ENCODE peak calls at places on chromosome 5, in six cellular contexts. O is Calu3, G is choroid plexus epithelial cell, W is activated B cell treated with CpG ODN at 0.5 μM for 24 hours, S is coronary artery, Y is fibroblast of lung. C is an unnamed sample.

GRCh38 chr5:163889369-163889768 is 383.9 kb downstream of the MAT2B start:
- DNase-seq in O (no peak), Y (peak), S (no peak), G (peak), W (no peak), C (no peak)

GRCh38 chr5:16934669-16935068 is 1.4 kb downstream of the MYO10 start:
- DNase-seq in O (no peak), S (no peak), W (no peak), G (peak), Y (peak), C (no peak)

GRCh38 chr5:159405611-159406031 is 75.3 kb upstream of the IL12B start:
- DNase-seq in W (peak), Y (peak), S (no peak), O (no peak), G (no peak), C (no peak)

GRCh38 chr5:83476470-83476817 is 4.9 kb downstream of the VCAN start:
- DNase-seq in S (no peak), W (no peak), O (no peak), G (no peak), Y (no peak), C (no peak)

GRCh38 chr5:58958701-58959100 is 375.8 kb downstream of the RAB3C start:
- DNase-seq in Y (no peak), G (no peak), S (no peak), O (no peak), W (no peak), C (no peak)

GRCh38 chr5:95959051-95959963 is 2.3 kb downstream of the ELL2 start:
- DNase-seq in G (peak), S (no peak), Y (peak), O (peak), W (no peak), C (no peak)

GRCh38 chr5:125295405-125295872 is 549.0 kb upstream of the ZNF608 start:
- DNase-seq in Y (peak), S (no peak), W (no peak), G (peak), O (no peak), C (no peak)

GRCh38 chr5:153959134-153959957 is 79.4 kb downstream of the FAM114A2 start:
- DNase-seq in G (peak), S (no peak), W (no peak), O (no peak), Y (peak), C (no peak)

GRCh38 chr5:86866036-86866435 is 248.3 kb downstream of the COX7C start:
- DNase-seq in S (no peak), O (no peak), W (no peak), Y (no peak), G (no peak), C (no peak)

GRCh38 chr5:69498384-69498783 is 5.8 kb downstream of the OCLN start:
- DNase-seq in W (no peak), S (no peak), O (peak), Y (peak), G (no peak), C (no peak)

GRCh38 chr5:139147743-139148079 is 50.5 kb downstream of the SIL1 start:
- DNase-seq in Y (peak), G (peak), O (no peak), S (no peak), W (no peak), C (no peak)

GRCh38 chr5:143155445-143155844 is 248.0 kb downstream of the NR3C1 start:
- DNase-seq in S (no peak), G (no peak), Y (no peak), O (no peak), W (no peak), C (no peak)
- TF ChIP-seq CTCF in S (no peak), G (no peak), Y (no peak), O (no peak), W (no peak), C (peak)

DNA sequence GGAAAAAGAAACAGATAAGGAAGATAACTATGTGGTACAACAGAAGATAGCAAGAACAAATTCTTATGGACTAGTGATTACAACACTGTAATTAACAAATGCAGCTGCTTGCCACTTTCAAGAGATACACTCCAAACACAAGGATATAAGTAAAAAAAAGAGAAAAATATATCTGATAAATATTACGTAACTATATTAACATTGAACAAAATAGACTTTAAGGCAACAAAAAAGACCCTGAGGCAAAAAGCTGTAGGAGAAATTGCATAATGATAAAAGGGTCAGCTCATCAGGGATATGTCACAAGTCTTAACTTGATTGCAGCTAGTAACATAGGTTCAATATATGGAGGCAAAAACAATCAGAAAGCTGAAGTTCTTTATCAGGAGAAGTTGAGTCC is 51.3 kb upstream of the RNF130 start:
- DNase-seq in G (no peak), S (no peak), O (no peak), W (no peak), Y (no peak), C (no peak)
- TF ChIP-seq CTCF in G (no peak), S (no peak), O (no peak), W (no peak), Y (no peak), C (no peak)

GRCh38 chr5:140502834-140503233 is 44.6 kb upstream of the EIF4EBP3 start:
- DNase-seq in W (no peak), G (no peak), Y (no peak), O (no peak), S (no peak), C (no peak)
- TF ChIP-seq CTCF in W (no peak), G (no peak), Y (no peak), O (no peak), S (no peak), C (no peak)

DNA sequence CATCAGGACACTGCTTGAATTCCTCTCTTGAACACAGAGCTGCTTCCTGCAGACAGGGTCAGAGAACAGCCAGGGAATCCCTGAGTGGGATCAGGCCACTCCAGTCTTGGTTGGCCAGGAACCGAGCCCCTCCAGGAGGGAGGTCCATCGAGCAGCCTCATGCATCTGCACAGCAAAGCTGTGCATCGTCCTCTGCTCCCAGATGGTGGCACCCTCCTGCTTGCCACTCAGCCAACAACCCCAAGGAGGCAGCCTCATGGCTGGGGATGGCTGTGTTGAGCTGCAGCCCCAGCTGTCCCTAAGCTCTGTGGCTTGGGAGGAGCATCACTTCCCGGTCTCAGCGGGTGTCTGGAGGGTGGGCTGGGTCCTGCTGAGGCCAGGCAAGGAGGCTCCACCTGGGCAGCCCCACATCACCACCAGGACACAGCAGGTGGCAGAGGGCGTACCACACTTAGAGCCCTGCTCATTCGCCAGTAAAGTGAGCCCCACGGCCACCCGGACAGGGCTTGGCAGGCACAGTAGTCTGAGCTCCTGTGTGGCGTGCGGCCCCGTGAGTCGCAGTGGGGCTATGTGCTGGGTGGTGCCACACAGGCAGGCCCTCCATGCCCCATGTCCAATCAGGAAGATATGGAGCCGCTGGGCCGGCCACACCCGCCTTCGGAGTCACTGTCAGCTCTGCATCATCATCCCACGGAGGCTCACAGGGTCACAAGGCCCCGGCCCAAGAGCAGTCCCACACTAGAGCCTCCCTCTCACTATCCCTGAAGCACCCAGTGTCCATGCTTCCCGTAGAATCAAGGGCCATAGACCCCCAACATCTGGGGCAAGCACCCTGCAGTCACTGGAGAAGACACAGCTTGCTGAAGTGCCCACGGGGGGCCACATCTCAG is 11.9 kb downstream of the LPCAT1 start:
- DNase-seq in O (peak), G (no peak), Y (peak), S (no peak), W (peak), C (peak)
- TF ChIP-seq CTCF in O (no peak), G (peak), Y (peak), S (no peak), W (no peak), C (peak)

DNA sequence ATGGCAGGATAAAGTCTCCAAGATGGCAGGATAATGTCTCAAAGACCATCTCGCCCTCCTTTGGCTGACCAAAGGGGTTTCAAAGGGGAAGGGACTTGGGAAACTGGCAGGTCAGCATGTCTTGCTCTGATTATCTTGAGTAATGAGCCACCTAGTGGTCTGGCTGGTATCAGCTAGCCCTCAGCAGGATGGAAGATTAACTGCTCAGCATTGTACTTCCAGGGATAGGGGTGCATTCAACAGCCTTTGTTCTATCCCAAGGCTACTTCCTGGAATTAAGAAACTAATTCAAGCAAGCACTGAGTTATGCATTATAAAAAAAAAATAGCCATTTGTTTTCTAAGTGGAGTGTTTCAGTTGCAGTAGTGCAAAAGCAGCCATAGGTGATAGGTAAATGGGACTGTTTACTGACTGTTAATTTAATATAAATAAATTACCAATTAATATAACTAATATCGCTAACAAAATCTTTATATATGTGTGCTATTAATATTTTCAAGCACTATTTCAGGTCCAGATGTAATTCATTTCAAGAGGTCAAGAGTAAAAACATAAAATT is 555.5 kb downstream of the CDH9 start:
- DNase-seq in Y (peak), S (no peak), O (peak), W (no peak), G (peak), C (no peak)
- TF ChIP-seq CTCF in Y (no peak), S (no peak), O (peak), W (no peak), G (peak), C (peak)

GRCh38 chr5:56850423-56850822 is 35.1 kb downstream of the MAP3K1 start:
- DNase-seq in O (no peak), G (no peak), W (no peak), S (no peak), Y (no peak), C (no peak)
- TF ChIP-seq CTCF in O (no peak), G (no peak), W (no peak), S (no peak), Y (no peak), C (no peak)

GRCh38 chr5:179906795-179907569 is 715 bp downstream of the TBC1D9B start:
- DNase-seq in O (peak), Y (peak), S (no peak), G (peak), W (no peak), C (no peak)

GRCh38 chr5:179906294-179906794 is 1.4 kb downstream of the TBC1D9B start:
- DNase-seq in O (no peak), S (no peak), G (no peak), Y (no peak), W (no peak), C (no peak)

GRCh38 chr5:179909224-179909623 is 1.5 kb upstream of the TBC1D9B start:
- DNase-seq in W (no peak), S (no peak), Y (no peak), O (no peak), G (no peak), C (no peak)

GRCh38 chr5:179908528-179908927 is 831 bp upstream of the TBC1D9B start:
- DNase-seq in S (no peak), G (no peak), Y (no peak), O (no peak), W (no peak), C (no peak)

DNA sequence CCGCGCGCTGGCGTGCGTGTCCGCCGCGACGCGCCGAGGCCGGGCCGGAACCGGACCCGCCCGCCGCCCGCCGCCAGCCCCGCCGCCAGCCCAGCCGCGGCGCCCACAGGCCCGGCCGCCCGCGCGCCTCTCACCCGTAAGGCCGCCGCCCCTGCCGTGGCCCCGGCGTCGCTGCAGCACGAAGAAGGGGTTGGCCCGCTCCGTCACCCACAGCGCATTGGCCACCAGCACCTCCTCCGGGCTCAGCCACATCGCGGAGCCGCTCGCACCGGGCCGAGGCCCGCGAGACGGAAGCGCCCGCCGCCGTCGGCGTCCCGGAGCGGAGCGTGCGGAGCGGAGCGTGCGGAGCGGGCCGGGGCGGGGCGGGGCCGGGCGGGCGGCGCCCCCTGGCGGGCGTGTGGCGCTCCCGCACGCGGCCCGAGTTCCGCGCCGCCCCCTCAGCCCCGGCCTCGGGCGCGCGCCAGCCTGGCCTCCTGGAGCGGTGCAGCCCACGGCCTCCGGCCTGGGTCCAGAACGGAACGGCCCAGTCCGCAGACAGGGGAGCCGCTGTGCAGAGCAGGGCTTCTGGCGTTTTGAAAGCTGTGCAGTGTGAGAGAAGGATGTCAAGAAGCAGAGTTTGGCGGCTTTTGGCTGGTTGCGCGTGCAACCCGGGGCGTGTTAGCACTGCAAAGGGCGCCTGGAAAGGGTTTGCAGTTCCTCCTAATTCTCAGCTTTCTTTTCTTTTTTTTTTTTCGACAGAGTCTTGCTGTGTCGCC is at the start of gene TBC1D9B:
- DNase-seq in Y (peak), O (peak), S (peak), W (peak), G (peak), C (no peak)
- TF ChIP-seq CTCF in Y (no peak), O (peak), S (peak), W (no peak), G (no peak), C (peak)

DNA sequence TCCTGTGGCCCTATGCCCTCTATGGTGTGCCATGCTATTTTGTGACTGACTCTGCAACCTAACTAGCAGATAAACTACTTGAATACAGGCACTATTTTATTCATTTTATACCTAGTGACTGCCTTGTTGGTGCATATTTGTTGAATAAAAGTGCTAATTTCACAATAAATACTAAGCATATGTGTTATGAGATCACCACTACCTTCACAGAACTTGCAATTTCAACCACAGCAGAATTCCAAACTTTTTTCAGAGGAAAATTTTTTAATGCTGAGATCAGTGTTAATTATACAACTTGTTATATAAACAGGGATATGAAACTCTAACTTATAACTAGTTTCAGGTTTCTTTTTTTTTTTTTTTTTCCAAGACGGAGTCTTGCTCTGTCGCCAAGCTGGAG is 94.8 kb downstream of the NR3C1 start:
- DNase-seq in O (no peak), W (no peak), Y (peak), S (no peak), G (peak), C (no peak)
- TF ChIP-seq CTCF in O (no peak), W (no peak), Y (no peak), S (no peak), G (no peak), C (no peak)

C was measured in osteocyte.